ENCODE peak calls at places on chromosomes 6 and 20, in five cellular contexts. V, G, T, R and B are unnamed samples.

GRCh38 chr6:132712366-132712765 is 1.5 kb downstream of the VNN1 start:
- DNase-seq in V (no peak), G (no peak), T (no peak), R (no peak), B (no peak)

GRCh38 chr6:134657751-134658522 is 292.0 kb downstream of the ALDH8A1 start:
- DNase-seq in V (no peak), G (no peak), T (no peak), R (no peak), B (no peak)

GRCh38 chr20:51311636-51312479 is 230.7 kb downstream of the NFATC2 start:
- DNase-seq in V (no peak), G (no peak), T (no peak), R (no peak), B (no peak)

GRCh38 chr6:116022841-116023380 is 37.8 kb downstream of the FRK start:
- DNase-seq in V (no peak), G (no peak), T (no peak), R (peak), B (no peak)

GRCh38 chr6:163563303-163563702 is 148.8 kb downstream of the QKI start:
- DNase-seq in V (no peak), G (no peak), T (no peak), R (no peak), B (no peak)

GRCh38 chr6:117463762-117464665 is 18.5 kb upstream of the DCBLD1 start:
- DNase-seq in V (no peak), G (no peak), T (no peak), R (no peak), B (no peak)

GRCh38 chr6:4135665-4136353 is 434 bp upstream of the ECI2 start:
- DNase-seq in V (peak), G (peak), T (peak), R (peak), B (peak)

GRCh38 chr6:132354517-132355167 is 46.6 kb downstream of the MOXD1 start:
- DNase-seq in V (no peak), G (no peak), T (peak), R (no peak), B (peak)

GRCh38 chr6:10598084-10598960 is 77.2 kb downstream of the GCNT2 start:
- DNase-seq in V (no peak), G (no peak), T (no peak), R (no peak), B (no peak)

GRCh38 chr6:1606533-1607235 is 3.0 kb upstream of the FOXC1 start:
- DNase-seq in V (no peak), G (no peak), T (no peak), R (peak), B (no peak)

GRCh38 chr20:46255440-46256104 is 52.7 kb downstream of the CDH22 start:
- DNase-seq in V (no peak), G (no peak), T (peak), R (peak), B (peak)

GRCh38 chr6:157630463-157631080 is 192.5 kb upstream of the SNX9 start:
- DNase-seq in V (no peak), G (no peak), T (no peak), R (no peak), B (no peak)

GRCh38 chr20:64119681-64120341 is 12.4 kb upstream of the NPBWR2 start:
- DNase-seq in V (no peak), G (no peak), T (peak), R (no peak), B (no peak)

GRCh38 chr6:34194770-34195169 is 41.9 kb upstream of the HMGA1 start:
- DNase-seq in V (no peak), G (no peak), T (no peak), R (no peak), B (no peak)

GRCh38 chr6:78089551-78089950 is 436.7 kb downstream of the MEI4 start:
- DNase-seq in V (no peak), G (no peak), T (no peak), R (no peak), B (no peak)

GRCh38 chr20:16236589-16237241 is 336.5 kb downstream of the KIF16B start:
- DNase-seq in V (no peak), G (no peak), T (no peak), R (no peak), B (no peak)

GRCh38 chr6:106658469-106658868 is 29.1 kb downstream of the QRSL1 start:
- DNase-seq in V (no peak), G (no peak), T (no peak), R (no peak), B (no peak)

GRCh38 chr20:17816804-17817590 is 117.2 kb downstream of the BANF2 start:
- DNase-seq in V (no peak), G (no peak), T (no peak), R (no peak), B (no peak)

GRCh38 chr6:139982652-139983051 is 608.2 kb upstream of the CITED2 start:
- DNase-seq in V (peak), G (no peak), T (no peak), R (peak), B (no peak)

GRCh38 chr6:43724914-43725642 is 37.5 kb upstream of the MRPS18A start:
- DNase-seq in V (peak), G (peak), T (peak), R (peak), B (peak)

GRCh38 chr6:16121339-16121738 is 7.5 kb upstream of the MYLIP start:
- DNase-seq in V (no peak), G (no peak), T (no peak), R (no peak), B (no peak)

GRCh38 chr6:18047406-18047805 is 60.0 kb upstream of the KIF13A start:
- DNase-seq in V (no peak), G (no peak), T (no peak), R (no peak), B (no peak)

GRCh38 chr6:150403458-150404245 is 34.8 kb downstream of the IYD start:
- DNase-seq in V (peak), G (no peak), T (no peak), R (peak), B (no peak)

GRCh38 chr6:121917834-121918559 is 481.5 kb upstream of the HSF2 start:
- DNase-seq in V (no peak), G (no peak), T (no peak), R (no peak), B (no peak)

GRCh38 chr20:34546751-34547181 is 11.8 kb upstream of the MAP1LC3A start:
- DNase-seq in V (no peak), G (no peak), T (no peak), R (no peak), B (no peak)

GRCh38 chr6:166050559-166050958 is 117.1 kb downstream of the TBXT start:
- DNase-seq in V (no peak), G (no peak), T (no peak), R (no peak), B (no peak)